ENCODE peak calls at places on chromosome 12, in eight cellular contexts. W is GM10248, K is astrocyte of the spinal cord, V is ovary, A is MCF 10A, E is fibroblast of mammary gland, S is GM12865, G is AG09309. Q is an unnamed sample.

GRCh38 chr12:43238281-43238680 is 313.7 kb downstream of the ADAMTS20 start:
- DNase-seq in K (no peak), S (no peak), W (no peak), A (no peak), V (no peak), G (no peak), E (peak), Q (no peak)

GRCh38 chr12:54381136-54381535 is 3.4 kb downstream of the ZNF385A start:
- DNase-seq in K (no peak), E (no peak), W (no peak), V (no peak), G (no peak), A (no peak), S (no peak), Q (no peak)

GRCh38 chr12:103012884-103013283 is 55.4 kb downstream of the ASCL1 start:
- DNase-seq in G (no peak), V (no peak), W (no peak), E (no peak), A (no peak), S (no peak), K (no peak), Q (no peak)

GRCh38 chr12:90090929-90091651 is 382.5 kb upstream of the ATP2B1 start:
- DNase-seq in S (no peak), A (peak), W (no peak), K (peak), G (peak), V (no peak), E (peak), Q (peak)

GRCh38 chr12:76713130-76713529 is 50.8 kb upstream of the ZDHHC17 start:
- DNase-seq in K (no peak), S (no peak), G (no peak), A (peak), V (no peak), E (no peak), W (no peak), Q (no peak)

GRCh38 chr12:70217416-70217815 is 25.8 kb upstream of the CNOT2 start:
- DNase-seq in A (no peak), S (no peak), K (no peak), E (no peak), W (no peak), V (no peak), G (no peak), Q (no peak)

GRCh38 chr12:128844031-128844635 is 9.1 kb upstream of the GLT1D1 start:
- DNase-seq in A (no peak), W (no peak), E (no peak), V (no peak), K (no peak), S (peak), G (no peak), Q (peak)

GRCh38 chr12:72057330-72057911 is 118.8 kb downstream of the TPH2 start:
- DNase-seq in W (no peak), S (no peak), E (no peak), K (peak), G (no peak), V (no peak), A (peak), Q (no peak)

GRCh38 chr12:26275313-26276257 is 80.2 kb downstream of the SSPN start:
- DNase-seq in K (peak), A (no peak), E (peak), V (no peak), W (no peak), G (no peak), S (no peak), Q (no peak)

GRCh38 chr12:58882796-58883195 is 37.5 kb downstream of the LRIG3 start:
- DNase-seq in G (no peak), A (no peak), K (no peak), S (no peak), V (no peak), E (no peak), W (no peak), Q (no peak)

GRCh38 chr12:4607056-4607455 is 41.8 kb downstream of the AKAP3 start:
- DNase-seq in V (no peak), A (no peak), G (no peak), S (no peak), K (no peak), E (no peak), W (no peak), Q (no peak)

GRCh38 chr12:124994435-124994975 is 1.1 kb downstream of the BRI3BP start:
- DNase-seq in E (no peak), V (no peak), G (no peak), K (peak), S (peak), A (peak), W (no peak), Q (no peak)

GRCh38 chr12:27552886-27553560 is 29.0 kb downstream of the PPFIBP1 start:
- DNase-seq in E (no peak), V (no peak), S (peak), K (no peak), G (no peak), W (no peak), A (no peak), Q (no peak)

GRCh38 chr12:6072302-6072752 is 52.1 kb downstream of the VWF start:
- DNase-seq in S (no peak), G (no peak), V (no peak), K (peak), E (peak), A (peak), W (no peak), Q (no peak)

GRCh38 chr12:84910549-84911241 is 1.9 kb downstream of the SLC6A15 start:
- DNase-seq in W (no peak), A (no peak), S (no peak), V (no peak), G (no peak), E (peak), K (peak), Q (no peak)

GRCh38 chr12:8687846-8688601 is 9.8 kb upstream of the RIMKLB start:
- DNase-seq in W (no peak), V (peak), E (peak), K (peak), S (peak), G (peak), A (peak), Q (no peak)

GRCh38 chr12:105493091-105493615 is 162.7 kb downstream of the C12orf75 start:
- DNase-seq in W (no peak), K (no peak), S (no peak), G (no peak), A (no peak), E (no peak), V (no peak), Q (no peak)

GRCh38 chr12:53048033-53048779 is 1.7 kb upstream of the TNS2 start:
- DNase-seq in W (no peak), E (no peak), K (no peak), A (peak), V (peak), S (no peak), G (no peak), Q (no peak)

GRCh38 chr12:110254971-110255540 is 26.0 kb upstream of the ATP2A2 start:
- DNase-seq in K (no peak), A (no peak), V (no peak), W (no peak), S (no peak), G (no peak), E (no peak), Q (no peak)

GRCh38 chr12:6465467-6466183 is 4.9 kb downstream of the VAMP1 start:
- DNase-seq in V (no peak), S (peak), K (peak), G (peak), E (peak), W (no peak), A (peak), Q (peak)

DNA sequence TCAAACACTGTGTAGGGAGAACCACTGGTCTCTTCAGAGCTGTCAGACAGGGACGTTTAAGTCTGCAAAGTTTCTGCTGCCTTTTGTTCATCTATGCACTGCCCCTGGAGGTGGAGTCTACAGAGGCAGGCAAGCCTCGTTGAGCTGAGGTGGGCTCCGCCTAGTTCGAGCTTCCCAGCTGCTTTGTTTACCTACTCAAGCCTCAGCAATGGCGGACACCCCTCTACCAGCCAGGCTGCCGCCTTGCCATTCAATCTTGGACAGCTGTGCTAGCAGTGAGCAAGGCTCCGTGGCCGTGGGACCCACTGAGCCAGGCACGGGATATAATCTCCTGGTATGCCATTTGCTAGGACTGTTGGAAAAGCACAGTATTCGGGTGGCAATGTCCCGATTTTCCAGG is 24.6 kb upstream of the YBX3 start:
- DNase-seq in W (no peak), G (no peak), K (no peak), S (no peak), A (no peak), V (no peak), E (no peak), Q (no peak)
- TF ChIP-seq CTCF in W (no peak), G (no peak), K (no peak), S (no peak), A (no peak), V (no peak), E (no peak), Q (no peak)

DNA sequence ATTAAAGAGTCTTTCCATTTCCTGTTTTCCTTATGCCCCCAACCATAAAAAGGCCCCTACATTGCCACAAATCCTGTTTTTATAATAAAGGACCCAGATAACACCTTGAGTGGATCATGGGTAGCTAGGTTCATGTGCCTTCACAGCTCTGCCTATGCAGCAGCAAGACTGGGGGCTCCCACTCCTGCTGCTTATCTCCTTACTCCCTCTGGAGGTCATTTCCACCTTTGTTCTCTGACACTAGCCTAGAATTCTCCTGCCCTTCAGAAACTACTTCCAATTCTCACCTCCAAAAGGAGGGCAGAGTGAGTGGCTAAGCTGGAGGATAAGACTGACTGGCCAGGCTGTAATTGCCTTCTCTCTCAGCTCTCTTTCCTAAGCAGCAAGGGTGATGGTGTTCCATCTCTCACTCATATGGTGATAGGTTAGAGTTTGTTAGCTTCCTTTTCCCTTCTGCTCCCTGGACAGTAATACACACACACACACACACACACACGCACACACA is 20.0 kb upstream of the STAC3 start:
- DNase-seq in S (no peak), E (no peak), W (no peak), G (no peak), K (no peak), A (no peak), V (no peak), Q (no peak)
- TF ChIP-seq CTCF in S (no peak), E (no peak), W (no peak), G (no peak), K (peak), A (no peak), V (no peak), Q (no peak)

DNA sequence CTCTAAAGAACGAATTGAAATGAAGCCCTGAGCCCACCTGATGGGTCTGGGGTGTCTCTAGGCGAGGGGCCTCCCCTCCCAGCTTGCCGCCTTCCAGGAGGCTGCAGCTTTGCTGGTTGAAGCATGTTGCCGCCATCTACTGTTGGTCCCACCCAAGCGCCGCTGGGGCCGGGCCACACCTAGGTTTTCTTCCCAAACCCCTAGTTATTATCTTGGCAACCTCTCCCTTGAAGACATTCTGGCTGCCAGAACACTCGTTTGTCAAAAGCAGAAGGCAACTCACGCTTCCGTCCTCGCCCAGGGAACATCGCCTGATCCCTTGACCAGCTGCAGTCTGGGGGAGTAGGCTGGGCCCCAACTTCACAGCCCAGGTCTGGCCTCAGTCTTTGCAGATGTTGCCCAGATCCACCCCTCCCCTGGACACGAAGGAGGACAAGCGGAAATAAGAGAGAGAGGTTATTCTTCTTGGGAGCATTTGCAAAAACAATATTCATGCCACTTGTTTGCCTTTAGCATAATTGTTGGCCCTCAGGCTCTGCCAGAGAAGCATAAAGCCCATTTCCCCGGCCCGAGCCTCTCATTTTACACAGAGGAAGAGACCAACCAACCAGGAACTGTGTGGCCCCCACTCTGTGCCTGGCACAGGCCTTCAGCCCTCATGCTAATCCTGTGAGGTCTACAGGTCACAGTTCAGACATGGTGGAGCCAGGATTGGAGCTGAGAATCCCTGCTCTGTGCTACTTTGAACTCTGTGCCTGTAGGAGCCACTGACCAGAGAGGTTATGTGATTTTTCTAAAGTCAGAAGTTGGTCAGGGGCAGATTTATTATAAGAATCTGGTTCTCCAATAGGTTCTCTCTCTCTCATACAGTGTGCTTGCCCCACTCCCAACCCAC is 6.7 kb downstream of the EMP1 start:
- DNase-seq in G (no peak), W (peak), V (peak), E (peak), S (peak), K (no peak), A (no peak), Q (peak)
- TF ChIP-seq CTCF in G (peak), W (no peak), V (no peak), E (peak), S (peak), K (peak), A (no peak), Q (no peak)

DNA sequence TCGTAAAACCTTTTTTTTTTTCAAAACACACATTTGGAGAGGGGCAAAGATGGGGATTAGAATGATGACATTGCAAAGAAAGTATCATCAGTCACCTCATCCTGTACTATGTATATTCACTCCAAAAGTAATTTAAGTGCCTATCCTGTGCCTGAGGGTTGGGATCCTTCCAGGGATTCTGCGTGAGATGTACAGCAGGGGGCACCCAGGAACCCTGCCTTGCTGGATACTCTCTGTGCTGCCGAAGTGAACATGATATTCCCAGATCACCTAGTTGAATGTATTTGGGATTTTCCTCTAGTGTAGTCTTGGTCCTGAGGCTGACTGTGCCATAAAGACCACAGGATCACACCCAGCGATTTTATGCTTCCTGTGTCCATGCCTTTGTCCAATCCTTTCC is 372.7 kb downstream of the IPO8 start:
- DNase-seq in S (no peak), V (no peak), W (no peak), G (no peak), A (peak), E (no peak), K (no peak), Q (no peak)
- TF ChIP-seq CTCF in S (no peak), V (no peak), W (no peak), G (peak), A (no peak), E (no peak), K (no peak), Q (no peak)

DNA sequence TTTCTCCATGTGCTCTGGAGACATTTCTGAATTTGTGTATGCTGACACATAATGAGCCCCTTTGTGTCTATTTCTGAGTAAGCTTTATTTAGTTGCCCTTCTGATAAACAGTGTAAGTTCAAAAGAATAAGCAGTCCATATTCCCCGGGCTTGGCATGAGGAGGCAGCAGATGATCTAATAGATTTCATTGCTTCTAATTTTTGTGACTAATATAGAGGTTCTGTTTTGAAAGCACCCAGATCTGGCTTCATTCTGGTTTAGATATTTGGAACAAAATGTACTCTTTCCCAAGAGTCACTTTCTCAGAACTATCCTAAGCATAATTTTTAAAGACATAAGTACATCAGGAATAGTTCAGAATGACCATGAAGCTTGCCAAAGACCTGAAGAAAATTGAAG is 290.9 kb downstream of the BTG1 start:
- DNase-seq in G (no peak), V (no peak), S (no peak), K (peak), A (peak), W (no peak), E (peak), Q (no peak)
- TF ChIP-seq CTCF in G (no peak), V (no peak), S (no peak), K (no peak), A (no peak), W (no peak), E (peak), Q (no peak)

DNA sequence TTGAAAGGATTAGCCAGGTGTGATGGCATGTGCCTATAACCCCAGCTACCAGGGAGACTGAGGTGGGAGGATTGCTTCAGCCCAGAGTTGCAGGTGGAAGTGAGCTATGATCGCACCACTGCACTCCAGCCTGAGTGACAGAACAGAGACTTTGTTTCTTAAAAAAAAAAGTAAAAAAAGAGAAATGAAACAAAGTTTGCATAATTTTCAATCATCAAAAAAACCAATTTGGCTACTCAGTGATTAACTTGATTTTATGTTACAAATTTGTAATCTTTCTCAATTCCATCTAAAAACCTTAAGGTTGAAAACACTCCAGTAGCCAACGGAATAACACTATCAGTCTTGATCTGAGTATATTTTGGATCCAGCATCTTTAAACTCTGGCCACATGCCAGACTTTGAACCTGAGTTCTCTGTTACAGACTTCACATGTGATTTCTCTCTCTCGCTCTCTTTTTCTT is 12.6 kb upstream of the DENND5B start:
- DNase-seq in G (no peak), K (no peak), S (peak), E (no peak), W (peak), V (no peak), A (no peak), Q (no peak)
- TF ChIP-seq CTCF in G (no peak), K (no peak), S (no peak), E (no peak), W (no peak), V (no peak), A (no peak), Q (no peak)